ENCODE peak calls at places on chromosomes 1 and 21, in nine cellular contexts. R is left kidney; U is activated CD4-positive, alpha-beta memory T cell treated with anti-CD3 and anti-CD28 coated beads for 36 hours; D is stimulated activated naive CD8-positive, alpha-beta T cell treated with anti-CD3 and anti-CD28 coated beads, Interleukin-15, Interleukin-2, amounts not matched to agents 100 U/mL and 50 U/mL, for 24 hours; M is NCI-H2081; G is activated effector memory CD4-positive, alpha-beta T cell treated with anti-CD3 and anti-CD28 coated beads, Interleukin-2, amount 50 U/mL, for 16 hours; Q is myocyte; X is ELF-1; C is fibroblast of mammary gland. N is an unnamed sample.

GRCh38 chr1:113192242-113192641 is 119.2 kb downstream of the LRIG2 start:
- DNase-seq in U (no peak), G (no peak), R (no peak), D (no peak), X (no peak), M (no peak), Q (no peak), C (no peak), N (no peak)

GRCh38 chr1:50968884-50969610 is 998 bp upstream of the CDKN2C start:
- DNase-seq in D (peak), Q (peak), U (peak), R (peak), C (peak), G (peak), M (peak), X (peak), N (no peak)

GRCh38 chr1:62110198-62110817 is 84.3 kb upstream of the L1TD1 start:
- DNase-seq in U (no peak), M (no peak), X (no peak), Q (peak), R (peak), G (no peak), C (peak), D (no peak), N (no peak)

GRCh38 chr1:21290546-21290944 is 282 bp upstream of the ECE1 start:
- DNase-seq in M (no peak), R (no peak), Q (no peak), C (no peak), U (no peak), D (no peak), X (no peak), G (no peak), N (peak)

GRCh38 chr21:42336065-42336464 is 14.7 kb downstream of the TFF2 start:
- DNase-seq in X (peak), G (no peak), R (peak), Q (no peak), D (no peak), C (no peak), U (no peak), M (no peak), N (no peak)

GRCh38 chr1:62045579-62045978 is 149.1 kb upstream of the L1TD1 start:
- DNase-seq in D (no peak), R (no peak), C (peak), G (no peak), M (no peak), X (no peak), Q (peak), U (no peak), N (no peak)

GRCh38 chr1:76576876-76577817 is 290.1 kb upstream of the ST6GALNAC5 start:
- DNase-seq in D (no peak), Q (no peak), M (no peak), R (peak), C (no peak), U (no peak), X (no peak), G (no peak), N (no peak)

GRCh38 chr1:232110281-232111090 is 483.9 kb downstream of the DISC1 start:
- DNase-seq in C (peak), D (no peak), X (peak), U (no peak), G (no peak), Q (no peak), M (no peak), R (peak), N (no peak)

GRCh38 chr1:29120955-29121485 is 2.7 kb downstream of the TMEM200B start:
- DNase-seq in U (peak), M (no peak), X (peak), C (peak), G (peak), R (peak), D (peak), Q (no peak), N (no peak)

GRCh38 chr1:70353641-70354331 is 736 bp downstream of the ANKRD13C start:
- DNase-seq in R (peak), Q (peak), U (peak), D (peak), M (peak), C (peak), G (no peak), X (peak), N (no peak)

GRCh38 chr1:91091812-91092211 is 70.0 kb upstream of the ZNF644 start:
- DNase-seq in U (no peak), G (no peak), R (no peak), M (no peak), C (no peak), D (no peak), X (no peak), Q (no peak), N (no peak)

GRCh38 chr1:1062364-1063163 is 11.5 kb downstream of the RNF223 start:
- DNase-seq in G (no peak), Q (no peak), D (no peak), X (no peak), M (no peak), U (peak), C (peak), R (no peak), N (no peak)

GRCh38 chr1:228906461-228906860 is 171.2 kb downstream of the RHOU start:
- DNase-seq in D (no peak), G (no peak), Q (no peak), X (no peak), M (no peak), U (no peak), R (no peak), C (no peak), N (no peak)

GRCh38 chr1:53999920-54000319 is 18.1 kb downstream of the LDLRAD1 start:
- DNase-seq in C (no peak), R (no peak), Q (no peak), U (no peak), M (no peak), X (no peak), D (no peak), G (no peak), N (no peak)

GRCh38 chr21:42561742-42562141 is 48.1 kb downstream of the SLC37A1 start:
- DNase-seq in M (peak), Q (no peak), G (peak), U (no peak), C (no peak), D (no peak), R (peak), X (no peak), N (peak)

GRCh38 chr1:33273402-33273801 is 17.1 kb downstream of the ZNF362 start:
- DNase-seq in M (no peak), Q (no peak), D (no peak), X (no peak), U (no peak), C (no peak), R (no peak), G (peak), N (no peak)

GRCh38 chr1:28540651-28541050 is 12.2 kb upstream of the TRNAU1AP start:
- DNase-seq in M (no peak), Q (no peak), R (no peak), G (no peak), X (peak), D (no peak), U (no peak), C (no peak), N (no peak)

GRCh38 chr21:46113497-46114176 is 15.7 kb downstream of the COL6A2 start:
- DNase-seq in C (no peak), X (no peak), D (peak), Q (no peak), U (peak), R (no peak), M (no peak), G (no peak), N (no peak)

GRCh38 chr1:203287109-203287893 is 18.0 kb upstream of the BTG2 start:
- DNase-seq in D (peak), R (peak), C (no peak), G (peak), Q (peak), X (peak), M (no peak), U (peak), N (peak)

GRCh38 chr1:171817511-171818265 is 23.6 kb upstream of the DNM3 start:
- DNase-seq in C (peak), Q (peak), X (peak), R (peak), D (peak), U (peak), M (no peak), G (peak), N (no peak)